ENCODE peak calls at places on chromosomes 16 and 17, in eight cellular contexts. B, T, N, C, P, X, D and H are unnamed samples.

GRCh38 chr16:86960266-86960665 is 356.9 kb downstream of the C16orf95 start:
- DNase-seq in N (peak), X (no peak), C (peak), P (no peak), T (no peak), B (no peak), D (no peak), H (peak)

GRCh38 chr17:19583871-19584270 is 50.2 kb downstream of the SLC47A1 start:
- DNase-seq in P (no peak), X (no peak), B (no peak), D (no peak), C (no peak), N (no peak), T (no peak), H (no peak)

GRCh38 chr16:87235810-87236515 is 81.2 kb downstream of the C16orf95 start:
- DNase-seq in N (no peak), C (no peak), P (no peak), D (peak), B (no peak), T (no peak), X (no peak), H (no peak)

GRCh38 chr17:75783069-75783783 is 1.4 kb upstream of the UNK start:
- DNase-seq in C (no peak), N (no peak), T (no peak), D (no peak), X (no peak), B (no peak), P (no peak), H (no peak)

GRCh38 chr17:48374650-48375230 is 55.3 kb downstream of the SKAP1 start:
- DNase-seq in P (no peak), B (peak), C (no peak), D (peak), X (no peak), N (no peak), T (no peak), H (no peak)

GRCh38 chr17:58692239-58693055 is at the start of gene RAD51C:
- DNase-seq in N (peak), X (no peak), B (peak), D (peak), T (peak), P (peak), C (peak), H (peak)

GRCh38 chr16:29674188-29674587 is 4.8 kb upstream of the QPRT start:
- DNase-seq in B (peak), D (no peak), X (no peak), T (no peak), P (peak), C (peak), N (peak), H (peak)

GRCh38 chr16:87465306-87465705 is 27.5 kb downstream of the ZCCHC14 start:
- DNase-seq in P (no peak), N (no peak), B (peak), D (no peak), T (no peak), X (peak), C (no peak), H (no peak)

GRCh38 chr16:54867302-54867832 is 63.3 kb upstream of the IRX5 start:
- DNase-seq in P (no peak), B (no peak), N (no peak), D (no peak), X (no peak), T (no peak), C (no peak), H (no peak)

GRCh38 chr17:46866747-46867146 is 15.4 kb downstream of the WNT9B start:
- DNase-seq in X (no peak), B (no peak), N (no peak), P (no peak), C (no peak), T (no peak), D (no peak), H (no peak)

GRCh38 chr17:75097865-75098264 is 10.1 kb downstream of the SLC16A5 start:
- DNase-seq in P (no peak), N (no peak), T (no peak), D (no peak), B (no peak), C (no peak), X (no peak), H (no peak)

GRCh38 chr17:2904135-2904534 is 107.9 kb downstream of the RAP1GAP2 start:
- DNase-seq in T (no peak), D (no peak), B (peak), C (peak), N (no peak), P (peak), X (peak), H (peak)

GRCh38 chr17:17109231-17109630 is 67.0 kb downstream of the MPRIP start:
- DNase-seq in P (no peak), N (no peak), D (no peak), T (no peak), C (no peak), B (peak), X (no peak), H (no peak)

GRCh38 chr16:12393208-12393607 is 410.5 kb downstream of the CPPED1 start:
- DNase-seq in N (no peak), T (no peak), B (no peak), D (no peak), C (no peak), X (no peak), P (no peak), H (no peak)

GRCh38 chr16:720507-720989 is 398 bp upstream of the ANTKMT start:
- DNase-seq in C (peak), N (peak), T (no peak), P (peak), D (peak), B (peak), X (no peak), H (peak)

GRCh38 chr17:78479369-78479768 is 97.8 kb downstream of the DNAH17 start:
- DNase-seq in D (no peak), P (no peak), T (no peak), B (no peak), N (no peak), X (no peak), C (no peak), H (no peak)

GRCh38 chr17:57783338-57783742 is 38.2 kb upstream of the CCDC182 start:
- DNase-seq in X (no peak), N (no peak), D (peak), T (peak), C (peak), P (peak), B (peak), H (peak)

GRCh38 chr17:12566281-12567002 is 99.2 kb upstream of the MYOCD start:
- DNase-seq in T (no peak), X (no peak), D (no peak), C (no peak), P (no peak), B (no peak), N (no peak), H (no peak)

GRCh38 chr17:73874008-73874407 is 229.8 kb upstream of the SDK2 start:
- DNase-seq in N (no peak), C (no peak), T (no peak), X (no peak), D (no peak), B (no peak), P (no peak), H (no peak)

GRCh38 chr17:37475713-37476420 is 13.8 kb upstream of the DUSP14 start:
- DNase-seq in D (no peak), P (no peak), T (no peak), X (no peak), C (no peak), B (no peak), N (no peak), H (no peak)

GRCh38 chr16:87754535-87754934 is 11.3 kb downstream of the KLHDC4 start:
- DNase-seq in X (no peak), D (no peak), B (no peak), P (no peak), C (no peak), T (no peak), N (no peak), H (no peak)

GRCh38 chr16:24653725-24654124 is 75.7 kb upstream of the TNRC6A start:
- DNase-seq in X (no peak), B (no peak), C (no peak), N (no peak), T (no peak), P (no peak), D (no peak), H (no peak)

GRCh38 chr16:86481607-86482006 is 28.7 kb upstream of the FOXF1 start:
- DNase-seq in N (no peak), T (no peak), P (no peak), X (no peak), B (no peak), D (no peak), C (no peak), H (no peak)

GRCh38 chr17:34117811-34118210 is 137.3 kb upstream of the CCL2 start:
- DNase-seq in T (no peak), N (no peak), D (no peak), B (no peak), P (no peak), C (no peak), X (no peak), H (no peak)

GRCh38 chr16:50666658-50667496 is 14.2 kb downstream of the SNX20 start:
- DNase-seq in P (no peak), T (no peak), B (no peak), D (peak), C (no peak), X (no peak), N (no peak), H (no peak)

GRCh38 chr17:7029096-7029495 is 6.2 kb downstream of the BCL6B start:
- DNase-seq in P (no peak), X (no peak), D (no peak), C (no peak), B (no peak), T (no peak), N (no peak), H (no peak)

GRCh38 chr17:16512011-16512410 is 20.0 kb upstream of the LRRC75A start:
- DNase-seq in T (no peak), X (no peak), P (no peak), B (no peak), C (no peak), N (no peak), D (no peak), H (no peak)

GRCh38 chr16:53159781-53160436 is 105.1 kb downstream of the CHD9 start:
- DNase-seq in P (no peak), B (no peak), D (peak), N (no peak), X (no peak), C (peak), T (no peak), H (no peak)

GRCh38 chr17:43745541-43745940 is 13.1 kb downstream of the SOST start:
- DNase-seq in X (no peak), P (no peak), T (no peak), B (no peak), D (no peak), C (no peak), N (no peak), H (no peak)

GRCh38 chr16:138049-138417 is 440 bp downstream of the NPRL3 start:
- DNase-seq in D (no peak), B (no peak), T (no peak), P (no peak), X (no peak), C (no peak), N (no peak), H (no peak)

GRCh38 chr17:28941251-28941650 is 10.1 kb downstream of the PHF12 start:
- DNase-seq in B (no peak), D (no peak), X (no peak), N (no peak), T (no peak), P (no peak), C (no peak), H (no peak)

GRCh38 chr17:80833952-80834895 is 157.4 kb upstream of the CHMP6 start:
- DNase-seq in N (no peak), T (no peak), C (peak), X (peak), P (peak), B (no peak), D (no peak), H (no peak)

GRCh38 chr16:52399116-52399515 is 147.8 kb downstream of the TOX3 start:
- DNase-seq in B (no peak), T (no peak), N (no peak), P (no peak), X (no peak), D (no peak), C (no peak), H (no peak)

GRCh38 chr17:31918701-31919128 is 17.2 kb upstream of the UTP6 start:
- DNase-seq in X (no peak), P (no peak), D (no peak), C (no peak), T (no peak), B (no peak), N (no peak), H (no peak)

GRCh38 chr16:49353650-49354049 is 20.0 kb upstream of the C16orf78 start:
- DNase-seq in B (no peak), X (no peak), P (no peak), N (no peak), D (no peak), T (no peak), C (no peak), H (no peak)

GRCh38 chr16:50188619-50189136 is 35.6 kb downstream of the TENT4B start:
- DNase-seq in B (no peak), X (no peak), D (no peak), C (no peak), P (no peak), T (no peak), N (no peak), H (no peak)

GRCh38 chr16:48596326-48596725 is 13.7 kb downstream of the N4BP1 start:
- DNase-seq in B (no peak), C (no peak), D (no peak), T (no peak), P (no peak), N (no peak), X (no peak), H (no peak)